ENCODE peak calls at places on chromosomes 13 and 19, in five cellular contexts. N is HT-29; Y is hepatic stellate cell; D is GM18507; B is activated CD4-positive, alpha-beta T cell treated with anti-CD3 and anti-CD28 coated beads, Interleukin-2, amount 50 U/mL, for 1 hour. P is an unnamed sample.

GRCh38 chr13:30158774-30159445 is 148.4 kb downstream of the KATNAL1 start:
- DNase-seq in N (peak; percentile 37), Y (peak; percentile 72), D (no peak), B (no peak), P (peak; percentile 47)

GRCh38 chr13:108915634-108916497 is 286.5 kb downstream of the MYO16 start:
- DNase-seq in N (peak; percentile 97), Y (peak; percentile 53), D (peak; percentile 25), B (peak; percentile 57), P (peak; percentile 78)

GRCh38 chr19:33797821-33798633 is 1.4 kb downstream of the KCTD15 start:
- DNase-seq in N (no peak), Y (peak; percentile 38), D (no peak), B (no peak), P (no peak)

GRCh38 chr13:100542546-100543156 is 45.9 kb downstream of the GGACT start:
- DNase-seq in N (peak; percentile 58), Y (peak; percentile 42), D (peak; percentile 32), B (no peak), P (peak; percentile 29)

GRCh38 chr13:35826626-35827254 is 304.4 kb downstream of the DCLK1 start:
- DNase-seq in N (peak; percentile 45), Y (no peak), D (no peak), B (no peak), P (no peak)

GRCh38 chr19:21482863-21483276 is 22.5 kb upstream of the ZNF429 start:
- DNase-seq in N (no peak), Y (no peak), D (no peak), B (peak; percentile 63), P (no peak)

GRCh38 chr13:75482070-75482819 is at the start of gene TBC1D4:
- DNase-seq in N (peak; percentile 95), Y (peak; percentile 70), D (peak; percentile 54), B (peak; percentile 39), P (peak; percentile 87)

GRCh38 chr19:42132030-42132628 is at the start of gene POU2F2:
- DNase-seq in N (no peak), Y (no peak), D (no peak), B (peak; percentile 86), P (no peak)

GRCh38 chr19:31039151-31039550 is 310.1 kb downstream of the TSHZ3 start:
- DNase-seq in N (no peak), Y (no peak), D (no peak), B (no peak), P (no peak)

GRCh38 chr13:113020323-113021080 is 51.5 kb downstream of the MCF2L start:
- DNase-seq in N (no peak), Y (no peak), D (no peak), B (no peak), P (no peak)

GRCh38 chr13:110107568-110108347 is 199.2 kb downstream of the COL4A1 start:
- DNase-seq in N (no peak), Y (no peak), D (no peak), B (no peak), P (no peak)

GRCh38 chr13:114226699-114227323 is 7.9 kb upstream of the CDC16 start:
- DNase-seq in N (peak; percentile 98), Y (peak; percentile 89), D (peak; percentile 63), B (peak; percentile 85), P (peak; percentile 51)

GRCh38 chr13:73300718-73301425 is 242.1 kb downstream of the KLF5 start:
- DNase-seq in N (peak; percentile 57), Y (no peak), D (no peak), B (no peak), P (no peak)

GRCh38 chr19:48258350-48258749 is 2.6 kb upstream of the CARD8 start:
- DNase-seq in N (no peak), Y (no peak), D (no peak), B (no peak), P (no peak)

GRCh38 chr19:55452381-55453325 is 8.8 kb downstream of the ISOC2 start:
- DNase-seq in N (peak; percentile 27), Y (peak; percentile 76), D (no peak), B (peak; percentile 30), P (no peak)

GRCh38 chr19:42683917-42684513 is 56.3 kb downstream of the PSG3 start:
- DNase-seq in N (peak; percentile 72), Y (peak; percentile 17), D (no peak), B (no peak), P (no peak)

GRCh38 chr19:44958090-44958489 is 2.9 kb downstream of the CLPTM1 start:
- DNase-seq in N (no peak), Y (no peak), D (no peak), B (no peak), P (no peak)

GRCh38 chr13:45178349-45179142 is 22.3 kb downstream of the KCTD4 start:
- DNase-seq in N (no peak), Y (peak; percentile 25), D (no peak), B (no peak), P (no peak)

GRCh38 chr19:54206030-54206830 is 5.6 kb downstream of the RPS9 start:
- DNase-seq in N (no peak), Y (no peak), D (no peak), B (no peak), P (no peak)

GRCh38 chr13:29507356-29507755 is 88.1 kb downstream of the SLC7A1 start:
- DNase-seq in N (no peak), Y (no peak), D (no peak), B (no peak), P (no peak)

GRCh38 chr13:93279982-93280381 is 53.4 kb downstream of the GPC6 start:
- DNase-seq in N (no peak), Y (no peak), D (no peak), B (no peak), P (no peak)

GRCh38 chr19:2276429-2276989 is 5.5 kb downstream of the PEAK3 start:
- DNase-seq in N (no peak), Y (no peak), D (no peak), B (no peak), P (no peak)

GRCh38 chr19:29311391-29311790 is 98.4 kb upstream of the UQCRFS1 start:
- DNase-seq in N (no peak), Y (no peak), D (no peak), B (no peak), P (no peak)

GRCh38 chr13:95676100-95676774 is 702 bp upstream of the DNAJC3 start:
- DNase-seq in N (peak; percentile 83), Y (peak; percentile 16), D (no peak), B (no peak), P (no peak)